ENCODE peak calls at places on chromosomes 16 and 17, in five cellular contexts. P is iPS DF 6.9; W is CD8-positive, alpha-beta T cell; Z is prostate gland; F is keratinocyte. V is an unnamed sample.

GRCh38 chr17:4739122-4740024 is at the start of the genes CXCL16 and ZMYND15:
- DNase-seq in P (no peak), W (peak), Z (peak), F (no peak), V (peak)

GRCh38 chr17:83086197-83086880 is 6.9 kb downstream of the METRNL start:
- DNase-seq in P (no peak), W (no peak), Z (no peak), F (no peak), V (no peak)

GRCh38 chr17:28426081-28426519 is 20.1 kb upstream of the SLC46A1 start:
- DNase-seq in P (no peak), W (no peak), Z (no peak), F (no peak), V (no peak)

GRCh38 chr16:56986361-56986760 is 3.0 kb upstream of the NLRC5 start:
- DNase-seq in P (no peak), W (no peak), Z (no peak), F (no peak), V (no peak)

GRCh38 chr17:9241371-9241712 is 220.0 kb downstream of the NTN1 start:
- DNase-seq in P (no peak), W (no peak), Z (no peak), F (no peak), V (peak)

GRCh38 chr17:50240876-50241275 is 33.4 kb upstream of the TMEM92 start:
- DNase-seq in P (no peak), W (no peak), Z (no peak), F (no peak), V (no peak)

GRCh38 chr17:64063766-64064224 is 43.4 kb upstream of the ICAM2 start:
- DNase-seq in P (peak), W (peak), Z (peak), F (no peak), V (peak)

GRCh38 chr17:21106316-21106715 is 20.4 kb upstream of the DHRS7B start:
- DNase-seq in P (no peak), W (no peak), Z (no peak), F (no peak), V (no peak)

GRCh38 chr17:75069783-75070182 is 18.0 kb upstream of the SLC16A5 start:
- DNase-seq in P (no peak), W (no peak), Z (peak), F (no peak), V (peak)

GRCh38 chr17:79979201-79979840 is 56.4 kb downstream of the TBC1D16 start:
- DNase-seq in P (no peak), W (no peak), Z (peak), F (no peak), V (no peak)

GRCh38 chr17:81342700-81343070 is 47.6 kb upstream of the SLC38A10 start:
- DNase-seq in P (no peak), W (no peak), Z (no peak), F (no peak), V (no peak)
- H3K27ac ChIP-seq in P (no peak), W (no peak), Z (peak), F (peak), V (peak)

GRCh38 chr17:10729334-10730193 is at the start of gene TMEM220:
- DNase-seq in P (peak), W (peak), Z (peak), F (no peak), V (peak)
- H3K27ac ChIP-seq in P (no peak), W (peak), Z (peak), F (peak), V (peak)

GRCh38 chr17:42133461-42134041 is 10.9 kb downstream of the HSPB9 start:
- DNase-seq in P (no peak), W (peak), Z (no peak), F (no peak), V (peak)

GRCh38 chr17:42135664-42136653 is 13.4 kb downstream of the HSPB9 start:
- DNase-seq in P (no peak), W (no peak), Z (no peak), F (no peak), V (peak)

GRCh38 chr17:42132941-42133340 is 10.3 kb downstream of the HSPB9 start:
- DNase-seq in P (no peak), W (no peak), Z (peak), F (no peak), V (peak)

GRCh38 chr17:42136654-42137051 is 14.0 kb downstream of the HSPB9 start:
- DNase-seq in P (no peak), W (no peak), Z (no peak), F (no peak), V (no peak)

GRCh38 chr17:42135151-42135550 is 12.5 kb downstream of the HSPB9 start:
- DNase-seq in P (no peak), W (no peak), Z (no peak), F (no peak), V (no peak)
- H3K27ac ChIP-seq in P (no peak), W (no peak), Z (peak), F (peak), V (peak)

DNA sequence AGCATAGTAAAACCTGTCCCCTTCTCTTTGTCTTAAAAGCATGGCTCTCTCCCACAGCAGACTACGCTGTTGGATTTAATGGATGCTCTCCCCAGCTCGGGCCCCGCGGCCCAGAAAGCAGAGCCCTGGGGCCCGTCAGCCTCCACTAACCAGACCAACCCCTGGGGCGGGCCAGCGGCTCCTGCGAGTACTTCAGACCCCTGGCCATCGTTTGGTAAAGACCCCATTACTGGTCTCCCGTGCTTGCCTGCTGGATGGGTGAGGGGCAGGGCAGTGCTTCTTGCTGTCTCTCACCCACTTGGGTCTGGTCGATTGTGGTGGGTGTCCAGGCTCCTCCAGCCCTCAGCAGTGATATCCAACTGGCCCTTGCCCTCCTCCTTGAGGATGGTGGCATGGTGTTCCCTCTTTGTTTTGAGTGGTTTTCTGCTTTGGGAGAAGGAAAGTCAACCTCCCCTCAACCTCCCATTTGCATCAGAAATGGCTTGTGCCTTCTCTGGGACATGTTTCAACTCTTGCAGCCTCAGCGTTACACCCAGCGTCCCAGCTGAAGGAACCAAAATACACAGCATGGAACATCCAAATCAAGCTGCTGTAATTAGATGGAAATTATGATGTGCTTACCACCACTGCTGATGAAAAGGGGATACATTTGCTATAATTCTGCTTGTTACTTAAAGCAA is 49.3 kb downstream of the B9D1 start:
- DNase-seq in P (no peak), W (no peak), Z (no peak), F (no peak), V (no peak)
- H3K27ac ChIP-seq in P (no peak), W (no peak), Z (peak), F (peak), V (no peak)

V was measured in thyroid gland.